ENCODE peak calls at places on chromosomes 5 and 9, in nine cellular contexts. E is fibroblast of the conjunctiva, U is Ammon's horn, G is EH, K is mammary epithelial cell, L is DMS 273 treated with DMSO at 0.1 percent for 48 hours, X is NB4, Z is esophagus squamous epithelium, Y is uterus. N is an unnamed sample.

GRCh38 chr5:34655354-34655991 is 655 bp upstream of the RAI14 start:
- DNase-seq in Z (no peak), L (peak), G (peak), X (peak), Y (peak), E (peak), U (peak), K (peak), N (no peak)

GRCh38 chr5:39427225-39427624 is 2.4 kb upstream of the DAB2 start:
- DNase-seq in U (no peak), L (no peak), X (no peak), Y (no peak), G (peak), K (no peak), E (no peak), Z (no peak), N (peak)

GRCh38 chr5:180331647-180331950 is 21.5 kb downstream of the GFPT2 start:
- DNase-seq in Z (no peak), K (no peak), Y (no peak), L (no peak), U (no peak), G (no peak), E (no peak), X (no peak), N (no peak)

GRCh38 chr5:93658044-93658443 is 75.0 kb downstream of the NR2F1 start:
- DNase-seq in Y (no peak), K (no peak), U (no peak), X (no peak), E (no peak), Z (no peak), G (peak), L (no peak), N (no peak)

GRCh38 chr5:143557061-143557818 is 153.8 kb upstream of the NR3C1 start:
- DNase-seq in X (no peak), E (no peak), U (no peak), G (peak), Z (no peak), K (peak), L (peak), Y (no peak), N (peak)

GRCh38 chr5:122458278-122458872 is 146.3 kb downstream of the SNCAIP start:
- DNase-seq in Z (no peak), Y (no peak), E (no peak), K (no peak), U (no peak), X (peak), L (no peak), G (peak), N (peak)

GRCh38 chr9:69919461-69920061 is 98.9 kb downstream of the CFAP95 start:
- DNase-seq in U (peak), X (peak), G (peak), Z (no peak), E (peak), K (peak), Y (no peak), L (peak), N (peak)

GRCh38 chr9:105238302-105238701 is 6.1 kb upstream of the SLC44A1 start:
- DNase-seq in X (no peak), E (no peak), Y (no peak), U (no peak), Z (no peak), K (no peak), L (no peak), G (no peak), N (no peak)

GRCh38 chr5:151659001-151659754 is 27.5 kb downstream of the SPARC start:
- DNase-seq in U (peak), G (peak), E (peak), X (peak), Z (peak), L (peak), K (peak), Y (peak), N (peak)